ENCODE peak calls at places on chromosomes 7 and 10, in four cellular contexts. One of them, this sample, is unnamed.

GRCh38 chr10:30818010-30818660 is 188.6 kb upstream of the LYZL2 start:
- DNase-seq in HS-5: no peak
- DNase-seq in endothelial cell: no peak
- DNase-seq in AG04449: no peak
- DNase-seq in this sample: peak; percentile 59

GRCh38 chr10:73773152-73773879 is 8.5 kb upstream of the CHCHD1 start:
- DNase-seq in HS-5: no peak
- DNase-seq in endothelial cell: no peak
- DNase-seq in AG04449: no peak
- DNase-seq in this sample: no peak

GRCh38 chr10:21278491-21279216 is 246.8 kb downstream of the SKIDA1 start:
- DNase-seq in HS-5: no peak
- DNase-seq in endothelial cell: peak; percentile 96
- DNase-seq in AG04449: peak; percentile 69
- DNase-seq in this sample: peak; percentile 63

GRCh38 chr10:75672272-75672671 is 240.8 kb downstream of the LRMDA start:
- DNase-seq in HS-5: no peak
- DNase-seq in endothelial cell: no peak
- DNase-seq in AG04449: no peak
- DNase-seq in this sample: no peak

GRCh38 chr7:5422324-5423271 is 1.0 kb downstream of the TNRC18 start:
- DNase-seq in HS-5: no peak
- DNase-seq in endothelial cell: peak; percentile 45
- DNase-seq in AG04449: no peak
- DNase-seq in this sample: no peak

GRCh38 chr10:102775973-102776669 is 32.4 kb downstream of the WBP1L start:
- DNase-seq in HS-5: no peak
- DNase-seq in endothelial cell: peak; percentile 41
- DNase-seq in AG04449: peak; percentile 69
- DNase-seq in this sample: no peak

GRCh38 chr10:92760609-92761008 is 70.9 kb downstream of the HHEX start:
- DNase-seq in HS-5: no peak
- DNase-seq in endothelial cell: no peak
- DNase-seq in AG04449: peak; percentile 7
- DNase-seq in this sample: no peak

GRCh38 chr10:6491841-6492609 is 88.1 kb downstream of the PRKCQ start:
- DNase-seq in HS-5: no peak
- DNase-seq in endothelial cell: no peak
- DNase-seq in AG04449: no peak
- DNase-seq in this sample: no peak

GRCh38 chr7:1663857-1664651 is 6.0 kb upstream of the ELFN1 start:
- DNase-seq in HS-5: no peak
- DNase-seq in endothelial cell: peak; percentile 34
- DNase-seq in AG04449: no peak
- DNase-seq in this sample: no peak

GRCh38 chr7:36895112-36895511 is 170.8 kb upstream of the AOAH start:
- DNase-seq in HS-5: peak; percentile 19
- DNase-seq in endothelial cell: no peak
- DNase-seq in AG04449: no peak
- DNase-seq in this sample: peak; percentile 25

GRCh38 chr7:12923971-12924370 is 236.5 kb downstream of the ARL4A start:
- DNase-seq in HS-5: peak; percentile 18
- DNase-seq in endothelial cell: no peak
- DNase-seq in AG04449: no peak
- DNase-seq in this sample: peak; percentile 38

GRCh38 chr7:149771199-149771636 is 2.2 kb downstream of the ZNF467 start:
- DNase-seq in HS-5: no peak
- DNase-seq in endothelial cell: peak; percentile 28
- DNase-seq in AG04449: no peak
- DNase-seq in this sample: no peak

GRCh38 chr7:105585850-105586500 is 4.7 kb upstream of the EFCAB10 start:
- DNase-seq in HS-5: no peak
- DNase-seq in endothelial cell: no peak
- DNase-seq in AG04449: no peak
- DNase-seq in this sample: no peak

GRCh38 chr7:108503112-108504026 is 22.6 kb downstream of the PNPLA8 start:
- DNase-seq in HS-5: no peak
- DNase-seq in endothelial cell: no peak
- DNase-seq in AG04449: no peak
- DNase-seq in this sample: no peak

GRCh38 chr7:145036592-145037386 is 200.9 kb upstream of the TPK1 start:
- DNase-seq in HS-5: no peak
- DNase-seq in endothelial cell: peak; percentile 60
- DNase-seq in AG04449: no peak
- DNase-seq in this sample: peak; percentile 9

GRCh38 chr10:59843733-59844132 is 62.6 kb downstream of the CCDC6 start:
- DNase-seq in HS-5: no peak
- DNase-seq in endothelial cell: no peak
- DNase-seq in AG04449: no peak
- DNase-seq in this sample: no peak

GRCh38 chr7:91565499-91566331 is 301.5 kb downstream of the FZD1 start:
- DNase-seq in HS-5: no peak
- DNase-seq in endothelial cell: no peak
- DNase-seq in AG04449: no peak
- DNase-seq in this sample: no peak

GRCh38 chr7:55271069-55271468 is 94.1 kb upstream of the LANCL2 start:
- DNase-seq in HS-5: no peak
- DNase-seq in endothelial cell: no peak
- DNase-seq in AG04449: no peak
- DNase-seq in this sample: no peak

GRCh38 chr10:4131407-4132215 is 346.6 kb upstream of the KLF6 start:
- DNase-seq in HS-5: peak; percentile 52
- DNase-seq in endothelial cell: no peak
- DNase-seq in AG04449: peak; percentile 86
- DNase-seq in this sample: peak; percentile 56

GRCh38 chr7:77276120-77276519 is 76.5 kb upstream of the FGL2 start:
- DNase-seq in HS-5: no peak
- DNase-seq in endothelial cell: no peak
- DNase-seq in AG04449: no peak
- DNase-seq in this sample: no peak

This sample was measured in kidney epithelial cell.